ENCODE peak calls at places on chromosome 10, in five cellular contexts. One of them, this sample, is unnamed.

GRCh38 chr10:24950439-24950838 is 2.0 kb downstream of the PRTFDC1 start:
- DNase-seq in B cell: no peak
- DNase-seq in posterior vena cava: no peak
- DNase-seq in endothelial cell: no peak
- DNase-seq in NCI-H510A: no peak
- DNase-seq in this sample: no peak

GRCh38 chr10:3476186-3476585 is 303.6 kb upstream of the PITRM1 start:
- DNase-seq in NCI-H510A: no peak
- DNase-seq in posterior vena cava: no peak
- DNase-seq in endothelial cell: no peak
- DNase-seq in B cell: no peak
- DNase-seq in this sample: no peak

GRCh38 chr10:69413221-69413865 is 3.4 kb downstream of the TACR2 start:
- DNase-seq in NCI-H510A: peak
- DNase-seq in endothelial cell: peak
- DNase-seq in B cell: peak
- DNase-seq in posterior vena cava: peak
- DNase-seq in this sample: no peak

GRCh38 chr10:101780818-101781654 is 2.2 kb downstream of the NPM3 start:
- DNase-seq in NCI-H510A: no peak
- DNase-seq in endothelial cell: peak
- DNase-seq in posterior vena cava: peak
- DNase-seq in B cell: peak
- DNase-seq in this sample: no peak

GRCh38 chr10:32199724-32200394 is 143.6 kb upstream of the KIF5B start:
- DNase-seq in endothelial cell: no peak
- DNase-seq in posterior vena cava: no peak
- DNase-seq in NCI-H510A: no peak
- DNase-seq in B cell: peak
- DNase-seq in this sample: no peak

GRCh38 chr10:547591-548081 is 141.8 kb downstream of the DIP2C start:
- DNase-seq in posterior vena cava: peak
- DNase-seq in B cell: no peak
- DNase-seq in NCI-H510A: no peak
- DNase-seq in endothelial cell: no peak
- DNase-seq in this sample: no peak

GRCh38 chr10:113297226-113297625 is 255.6 kb upstream of the HABP2 start:
- DNase-seq in NCI-H510A: no peak
- DNase-seq in posterior vena cava: no peak
- DNase-seq in B cell: no peak
- DNase-seq in endothelial cell: no peak
- DNase-seq in this sample: no peak

GRCh38 chr10:17865351-17865750 is 56.2 kb downstream of the MRC1 start:
- DNase-seq in endothelial cell: peak
- DNase-seq in posterior vena cava: no peak
- DNase-seq in NCI-H510A: no peak
- DNase-seq in B cell: no peak
- DNase-seq in this sample: no peak

GRCh38 chr10:88880287-88881094 is 446 bp downstream of the STAMBPL1 start:
- DNase-seq in endothelial cell: peak
- DNase-seq in posterior vena cava: peak
- DNase-seq in B cell: peak
- DNase-seq in NCI-H510A: peak
- DNase-seq in this sample: peak

GRCh38 chr10:126458453-126458852 is 70.2 kb upstream of the ADAM12 start:
- DNase-seq in B cell: no peak
- DNase-seq in posterior vena cava: no peak
- DNase-seq in NCI-H510A: no peak
- DNase-seq in endothelial cell: no peak
- DNase-seq in this sample: no peak

GRCh38 chr10:117550599-117551321 is 8.2 kb downstream of the EMX2 start:
- DNase-seq in NCI-H510A: no peak
- DNase-seq in endothelial cell: no peak
- DNase-seq in B cell: no peak
- DNase-seq in posterior vena cava: peak
- DNase-seq in this sample: no peak

GRCh38 chr10:119665901-119666708 is 14.9 kb downstream of the BAG3 start:
- DNase-seq in NCI-H510A: no peak
- DNase-seq in posterior vena cava: no peak
- DNase-seq in endothelial cell: no peak
- DNase-seq in B cell: no peak
- DNase-seq in this sample: no peak

GRCh38 chr10:88919041-88919440 is 33.5 kb downstream of the ACTA2 start:
- DNase-seq in posterior vena cava: no peak
- DNase-seq in NCI-H510A: no peak
- DNase-seq in B cell: no peak
- DNase-seq in endothelial cell: no peak
- DNase-seq in this sample: no peak

GRCh38 chr10:97888641-97889262 is 39.1 kb downstream of the GOLGA7B start:
- DNase-seq in B cell: no peak
- DNase-seq in endothelial cell: no peak
- DNase-seq in posterior vena cava: no peak
- DNase-seq in NCI-H510A: peak
- DNase-seq in this sample: no peak

GRCh38 chr10:109773818-109774440 is 149.4 kb downstream of the XPNPEP1 start:
- DNase-seq in endothelial cell: no peak
- DNase-seq in posterior vena cava: no peak
- DNase-seq in B cell: peak
- DNase-seq in NCI-H510A: no peak
- DNase-seq in this sample: no peak

GRCh38 chr10:88728107-88728763 is 22.2 kb downstream of the LIPK start:
- DNase-seq in posterior vena cava: no peak
- DNase-seq in NCI-H510A: no peak
- DNase-seq in endothelial cell: peak
- DNase-seq in B cell: no peak
- DNase-seq in this sample: no peak

GRCh38 chr10:73609116-73609515 is 18.0 kb upstream of the USP54 start:
- DNase-seq in B cell: no peak
- DNase-seq in endothelial cell: no peak
- DNase-seq in posterior vena cava: no peak
- DNase-seq in NCI-H510A: no peak
- DNase-seq in this sample: no peak

GRCh38 chr10:13349776-13350274 is 1.7 kb upstream of the SEPHS1 start:
- DNase-seq in NCI-H510A: peak
- DNase-seq in B cell: peak
- DNase-seq in posterior vena cava: peak
- DNase-seq in endothelial cell: peak
- DNase-seq in this sample: no peak